ENCODE peak calls at places on chromosomes 1 and 21, in eight cellular contexts. A, P, H, D, Y, X, S and B are unnamed samples.

GRCh38 chr1:32920833-32921232 is 19.6 kb upstream of the TMEM54 start:
- DNase-seq in X (no peak), S (no peak), P (peak; percentile 44), D (no peak), A (no peak), Y (no peak), H (no peak), B (no peak)

GRCh38 chr1:16181887-16182719 is 26.2 kb upstream of the EPHA2 start:
- DNase-seq in P (peak; percentile 95), Y (no peak), H (no peak), D (no peak), S (peak; percentile 92), A (peak; percentile 74), X (peak; percentile 84), B (peak; percentile 84)

GRCh38 chr1:3524571-3525203 is 70.2 kb downstream of the ARHGEF16 start:
- DNase-seq in A (no peak), H (no peak), Y (no peak), D (no peak), S (no peak), P (no peak), X (no peak), B (no peak)

GRCh38 chr21:26389971-26390641 is 183.0 kb downstream of the CYYR1 start:
- DNase-seq in S (no peak), X (no peak), A (no peak), P (peak; percentile 10), D (no peak), Y (no peak), H (peak; percentile 89), B (no peak)

GRCh38 chr1:99801584-99801983 is 35.1 kb upstream of the FRRS1 start:
- DNase-seq in A (no peak), P (no peak), Y (no peak), D (no peak), H (no peak), S (no peak), X (no peak), B (no peak)

GRCh38 chr1:41313661-41314131 is 47.5 kb upstream of the FOXO6 start:
- DNase-seq in D (no peak), H (no peak), X (no peak), S (no peak), A (no peak), P (peak; percentile 43), Y (no peak), B (no peak)

GRCh38 chr1:29912413-29912812 is 676.1 kb downstream of the PTPRU start:
- DNase-seq in A (no peak), X (no peak), S (no peak), Y (no peak), D (no peak), H (peak; percentile 32), P (peak; percentile 56), B (no peak)

GRCh38 chr1:185670187-185670627 is 64.0 kb upstream of the HMCN1 start:
- DNase-seq in P (peak; percentile 74), D (peak; percentile 61), H (no peak), A (no peak), Y (peak; percentile 32), X (peak; percentile 49), S (no peak), B (no peak)

GRCh38 chr1:243748706-243749283 is 101.2 kb downstream of the AKT3 start:
- DNase-seq in H (peak; percentile 35), S (no peak), P (peak; percentile 90), Y (peak; percentile 69), X (no peak), A (no peak), D (no peak), B (no peak)

GRCh38 chr1:25476186-25477097 is 45.7 kb downstream of the MACO1 start:
- DNase-seq in Y (no peak), H (no peak), X (no peak), P (no peak), D (no peak), A (no peak), S (no peak), B (no peak)

GRCh38 chr21:41482321-41482720 is 25.6 kb downstream of the TMPRSS2 start:
- DNase-seq in A (no peak), S (no peak), X (no peak), H (no peak), P (peak; percentile 28), D (no peak), Y (no peak), B (no peak)

GRCh38 chr21:41802684-41803083 is 35.8 kb upstream of the RIPK4 start:
- DNase-seq in D (no peak), A (peak; percentile 39), Y (no peak), H (no peak), X (peak; percentile 26), S (peak; percentile 79), P (peak; percentile 12), B (peak; percentile 66)

GRCh38 chr1:23577056-23577985 is 18.0 kb upstream of the ID3 start:
- DNase-seq in P (peak; percentile 93), Y (peak; percentile 77), X (no peak), D (no peak), S (no peak), A (no peak), H (no peak), B (no peak)

GRCh38 chr1:53393325-53393792 is 65.5 kb upstream of the LRP8 start:
- DNase-seq in Y (peak; percentile 72), S (peak; percentile 56), H (no peak), P (peak; percentile 74), D (peak; percentile 56), A (peak; percentile 82), X (peak; percentile 81), B (peak; percentile 54)

GRCh38 chr1:29990304-29990703 is 733.1 kb downstream of the MATN1 start:
- DNase-seq in P (no peak), D (no peak), A (peak; percentile 7), Y (no peak), X (no peak), H (no peak), S (no peak), B (no peak)

GRCh38 chr1:150472606-150473200 is 14.5 kb upstream of the TARS2 start:
- DNase-seq in A (no peak), D (no peak), S (no peak), Y (no peak), P (no peak), H (no peak), X (no peak), B (no peak)

DNA sequence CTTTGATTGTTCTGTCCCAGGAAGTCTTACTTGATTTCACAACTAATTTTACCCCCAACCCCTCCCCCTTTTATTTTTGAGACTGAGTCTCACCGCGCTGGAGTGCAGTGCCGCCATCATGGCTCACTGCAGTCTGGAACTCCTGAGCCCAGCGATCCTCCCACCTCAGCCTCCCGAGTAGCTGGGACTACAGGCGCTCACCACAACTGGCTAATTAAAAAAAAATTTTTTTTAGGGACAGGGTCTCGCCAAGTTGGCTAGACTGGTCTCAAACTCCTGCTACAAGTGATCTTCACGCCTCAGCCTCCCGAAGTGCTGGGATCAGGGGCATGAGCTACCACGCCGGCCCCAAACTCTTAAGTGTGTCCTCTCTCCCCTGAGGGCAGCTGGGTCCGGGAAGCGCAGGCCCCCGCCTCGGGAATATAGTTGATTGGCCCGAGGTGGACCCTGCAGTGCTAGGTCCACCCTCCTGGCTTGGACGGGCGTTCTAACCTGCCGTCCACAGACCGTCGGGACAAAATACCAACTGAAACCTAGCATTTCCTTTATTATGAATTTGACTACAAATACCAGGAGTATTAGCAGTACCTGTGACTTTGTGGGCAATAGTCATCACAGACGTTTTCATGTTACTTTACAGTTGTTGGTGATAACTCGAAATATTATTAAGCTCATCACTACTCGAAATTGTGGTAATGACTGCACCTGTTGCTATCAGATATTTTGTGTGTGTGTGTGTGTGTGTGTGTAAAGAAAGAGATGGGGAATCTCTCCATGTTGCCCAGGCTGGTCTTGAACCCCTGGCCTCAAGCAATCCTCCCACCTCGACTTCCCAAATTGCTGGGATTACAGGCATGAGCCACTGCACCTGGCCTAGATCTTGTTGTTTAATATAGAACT is 642 bp upstream of the PARP1 start:
- DNase-seq in D (no peak), A (peak; percentile 31), Y (no peak), S (peak; percentile 21), X (no peak), P (no peak), H (no peak), B (no peak)
- H3K4me3 ChIP-seq in D (peak overlapping the region; percentile 92), A (peak overlapping the region; percentile 78), Y (no peak overlapping the region), S (peak overlapping the region; percentile 94), X (no peak overlapping the region), P (peak overlapping the region; percentile 68), H (peak overlapping the region; percentile 94), B (peak overlapping the region; percentile 80)

GRCh38 chr1:7582439-7582972 is 188.6 kb upstream of the VAMP3 start:
- DNase-seq in D (no peak), P (no peak), A (no peak), S (no peak), X (no peak), H (no peak), Y (no peak), B (no peak)
- H3K4me1 ChIP-seq in D (no peaks in the 10 kb centered on the region), P (peaks cover 13% of the 10 kb centered on the region), A (no peaks in the 10 kb centered on the region), S (peaks cover 4% of the 10 kb centered on the region), X (no peaks in the 10 kb centered on the region), H (no peaks in the 10 kb centered on the region), Y (no peaks in the 10 kb centered on the region), B (no peaks in the 10 kb centered on the region)

DNA sequence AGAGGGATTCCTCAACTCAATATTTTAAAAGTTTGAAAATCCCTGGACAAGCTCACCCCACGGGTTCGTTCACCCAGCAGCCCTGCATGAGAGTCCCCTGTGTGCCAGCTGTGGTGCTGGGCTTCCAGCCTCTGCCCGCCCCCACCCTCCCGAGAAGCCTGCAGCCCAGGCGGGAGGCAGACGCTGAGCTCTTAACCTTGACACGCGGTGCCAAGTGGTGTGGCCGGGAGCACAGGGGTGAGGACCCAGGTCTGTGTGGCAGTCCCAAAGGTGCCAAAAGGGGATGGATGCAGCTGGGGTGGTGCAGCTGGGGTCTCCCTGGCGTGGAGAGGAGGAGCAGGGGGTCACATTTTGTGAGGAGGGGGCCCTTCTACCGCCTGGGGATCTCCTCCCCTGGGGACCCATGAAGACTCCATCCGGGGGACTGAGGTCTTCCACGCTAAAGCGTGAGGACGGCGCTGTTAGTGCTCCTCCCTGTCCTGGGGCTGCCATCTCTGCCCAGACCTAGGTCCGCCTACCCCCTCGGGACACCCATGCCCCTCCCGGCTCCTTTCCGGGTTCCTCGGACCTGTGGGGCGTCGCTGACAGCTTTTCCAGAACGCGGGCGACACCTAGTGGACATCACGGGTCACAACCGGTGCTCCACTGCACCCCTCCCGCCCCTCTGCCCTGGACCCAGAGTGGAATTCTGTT is 12.9 kb downstream of the PLA2G2F start:
- DNase-seq in A (peak; percentile 84), H (peak; percentile 30), P (peak; percentile 87), D (peak; percentile 70), X (peak; percentile 86), S (peak; percentile 70), Y (peak; percentile 72), B (peak; percentile 54)
- H3K4me3 ChIP-seq in A (peak overlapping the region; percentile 36), H (peak overlapping the region; percentile 54), P (peak overlapping the region; percentile 13), D (peak overlapping the region; percentile 53), X (peak overlapping the region; percentile 10), S (peak overlapping the region; percentile 68), Y (no peak overlapping the region), B (peak overlapping the region; percentile 46)

DNA sequence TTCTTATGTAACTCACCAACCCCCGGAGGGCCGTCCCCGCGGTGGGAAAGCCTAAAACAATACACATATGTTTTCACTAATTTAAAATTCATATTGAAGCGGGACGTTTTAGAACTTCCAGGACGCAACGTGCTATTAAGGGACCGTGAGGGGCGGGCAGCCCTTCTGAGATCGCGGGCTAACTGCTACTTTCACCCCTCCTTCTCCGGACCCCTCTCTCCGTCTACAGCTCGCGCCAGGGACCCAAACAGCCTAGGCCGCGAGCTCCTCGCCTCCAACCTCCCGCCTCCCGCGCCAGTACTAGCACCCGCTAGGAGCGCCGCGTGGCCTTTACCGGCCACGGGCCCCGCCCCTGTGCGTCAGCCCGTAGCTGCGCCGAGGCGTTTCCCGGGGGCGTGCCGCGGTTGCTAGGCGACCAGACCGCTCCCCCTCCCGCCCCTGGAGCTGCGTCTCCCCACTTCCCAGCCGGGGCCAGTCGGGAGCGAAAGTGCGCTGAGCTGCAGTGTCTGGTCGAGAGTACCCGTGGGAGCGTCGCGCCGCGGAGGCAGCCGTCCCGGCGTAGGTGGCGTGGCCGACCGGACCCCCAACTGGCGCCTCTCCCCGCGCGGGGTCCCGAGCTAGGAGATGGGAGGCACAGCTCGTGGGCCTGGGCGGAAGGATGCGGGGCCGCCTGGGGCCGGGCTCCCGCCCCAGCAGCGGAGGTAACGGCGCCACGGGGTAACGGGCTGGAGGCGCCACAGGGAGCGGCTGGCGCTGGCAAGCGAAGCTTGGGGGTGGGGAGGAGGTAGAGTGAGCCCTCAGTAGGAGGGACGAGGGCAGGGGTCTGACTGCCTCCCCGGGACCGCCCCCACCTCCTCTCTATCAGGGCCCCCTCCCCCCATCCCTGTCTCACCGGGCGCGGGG is at the start of gene DYRK3:
- DNase-seq in H (peak; percentile 50), S (peak; percentile 92), Y (peak; percentile 93), P (peak; percentile 97), D (peak; percentile 86), A (peak; percentile 95), X (peak; percentile 96), B (peak; percentile 85)
- H3K4me1 ChIP-seq in H (peaks cover 15% of the 10 kb centered on the region), S (peaks cover 4% of the 10 kb centered on the region), Y (no peaks in the 10 kb centered on the region), P (peaks cover 25% of the 10 kb centered on the region), D (peaks cover 15% of the 10 kb centered on the region), A (peaks cover 6% of the 10 kb centered on the region), X (peaks cover 6% of the 10 kb centered on the region), B (peaks cover 12% of the 10 kb centered on the region)